ENCODE peak calls at places on chromosomes 4 and X, in four cellular contexts. L is activated CD8-positive, alpha-beta memory T cell treated with anti-CD3 and anti-CD28 coated beads for 1 hour; S is hypothalamus; U is NCI-H748 treated with DMSO at 0.1 percent for 48 hours. T is an unnamed sample.

GRCh38 chrX:57651169-57651919 is 28.7 kb downstream of the NLRP2B start:
- DNase-seq in L (no peak), S (no peak), U (no peak), T (no peak)

GRCh38 chrX:46796574-46797191 is 37.8 kb upstream of the SLC9A7 start:
- DNase-seq in L (peak), S (peak), U (peak), T (peak)

GRCh38 chrX:16559206-16559619 is 90.7 kb upstream of the S100G start:
- DNase-seq in L (no peak), S (no peak), U (no peak), T (peak)

GRCh38 chrX:3651272-3651671 is 62.2 kb downstream of the PRKX start:
- DNase-seq in L (no peak), S (no peak), U (no peak), T (peak)

GRCh38 chr4:109614466-109614865 is 54.4 kb downstream of the MCUB start:
- DNase-seq in L (no peak), S (no peak), U (no peak), T (no peak)

GRCh38 chrX:141183000-141183399 is 6.1 kb upstream of the LDOC1 start:
- DNase-seq in L (no peak), S (no peak), U (no peak), T (no peak)

GRCh38 chr4:23242962-23243361 is 550.2 kb downstream of the GBA3 start:
- DNase-seq in L (no peak), S (no peak), U (no peak), T (no peak)

GRCh38 chrX:68454476-68455150 is 21.3 kb upstream of the OPHN1 start:
- DNase-seq in L (no peak), S (no peak), U (no peak), T (no peak)

GRCh38 chr4:188439641-188440311 is 300.5 kb downstream of the TRIML1 start:
- DNase-seq in L (no peak), S (peak), U (peak), T (no peak)

GRCh38 chr4:167219090-167219489 is 15.2 kb downstream of the SPOCK3 start:
- DNase-seq in L (no peak), S (no peak), U (peak), T (no peak)

GRCh38 chr4:189771696-189772361 is 168.8 kb upstream of the FRG1 start:
- DNase-seq in L (no peak), S (no peak), U (no peak), T (no peak)

GRCh38 chrX:40318076-40318475 is 220.3 kb upstream of the BCOR start:
- DNase-seq in L (no peak), S (no peak), U (no peak), T (no peak)

GRCh38 chr4:133565379-133565778 is 416.3 kb downstream of the PCDH10 start:
- DNase-seq in L (no peak), S (no peak), U (peak), T (no peak)

GRCh38 chr4:7507381-7507780 is 72.7 kb upstream of the PSAPL1 start:
- DNase-seq in L (no peak), S (no peak), U (no peak), T (no peak)

GRCh38 chrX:71301195-71301924 is at the start of gene ITGB1BP2:
- DNase-seq in L (no peak), S (no peak), U (no peak), T (no peak)

GRCh38 chr4:153345011-153345981 is 808 bp downstream of the MND1 start:
- DNase-seq in L (no peak), S (peak), U (peak), T (peak)

GRCh38 chr4:162410854-162411253 is 247.1 kb upstream of the FSTL5 start:
- DNase-seq in L (no peak), S (no peak), U (no peak), T (no peak)

GRCh38 chr4:99986792-99987191 is 36.7 kb upstream of the H2AZ1 start:
- DNase-seq in L (no peak), S (no peak), U (no peak), T (no peak)

GRCh38 chr4:10013722-10014121 is 7.6 kb downstream of the SLC2A9 start:
- DNase-seq in L (no peak), S (no peak), U (no peak), T (peak)

GRCh38 chr4:78984593-78984992 is 45.4 kb upstream of the PAQR3 start:
- DNase-seq in L (no peak), S (no peak), U (no peak), T (no peak)

GRCh38 chrX:153075366-153075765 is 3.1 kb downstream of the PNMA6A start:
- DNase-seq in L (no peak), S (no peak), U (no peak), T (no peak)

GRCh38 chr4:87950516-87950915 is 25.0 kb upstream of the SPP1 start:
- DNase-seq in L (no peak), S (no peak), U (no peak), T (no peak)

GRCh38 chrX:154363706-154364439 is 10.6 kb downstream of the FLNA start:
- DNase-seq in L (no peak), S (no peak), U (no peak), T (no peak)

GRCh38 chr4:2248044-2248780 is 6.3 kb upstream of the HAUS3 start:
- DNase-seq in L (no peak), S (no peak), U (no peak), T (no peak)

GRCh38 chr4:34469518-34469917 is 1774.8 kb downstream of the ARAP2 start:
- DNase-seq in L (no peak), S (no peak), U (no peak), T (no peak)

GRCh38 chrX:121011254-121011653 is 25.7 kb upstream of the CT47A1 start:
- DNase-seq in L (no peak), S (no peak), U (no peak), T (no peak)

GRCh38 chr4:109125084-109125483 is 177.4 kb downstream of the COL25A1 start:
- DNase-seq in L (no peak), S (no peak), U (no peak), T (no peak)

GRCh38 chr4:89000392-89000791 is 56.6 kb downstream of the FAM13A start:
- DNase-seq in L (no peak), S (no peak), U (no peak), T (no peak)

GRCh38 chrX:148316446-148316845 is 184.0 kb upstream of the AFF2 start:
- DNase-seq in L (no peak), S (no peak), U (no peak), T (no peak)

GRCh38 chr4:88758264-88758663 is 60.6 kb upstream of the NAP1L5 start:
- DNase-seq in L (no peak), S (no peak), U (no peak), T (no peak)

GRCh38 chr4:25865586-25865985 is 2.8 kb upstream of the SEL1L3 start:
- DNase-seq in L (no peak), S (no peak), U (no peak), T (peak)

GRCh38 chrX:97167333-97167732 is 283.6 kb downstream of the RPA4 start:
- DNase-seq in L (no peak), S (no peak), U (no peak), T (peak)

GRCh38 chr4:113153529-113154101 is 104.2 kb downstream of the ANK2 start:
- DNase-seq in L (no peak), S (no peak), U (no peak), T (no peak)

GRCh38 chr4:70838400-70838971 is 1.2 kb downstream of the GRSF1 start:
- DNase-seq in L (no peak), S (no peak), U (no peak), T (no peak)

GRCh38 chr4:107838763-107839162 is 14.0 kb downstream of the SGMS2 start:
- DNase-seq in L (no peak), S (no peak), U (no peak), T (no peak)

GRCh38 chr4:81040175-81040659 is 9.7 kb downstream of the BMP3 start:
- DNase-seq in L (no peak), S (no peak), U (peak), T (peak)

GRCh38 chrX:133677123-133678063 is 262.1 kb upstream of the GPC4 start:
- DNase-seq in L (no peak), S (no peak), U (no peak), T (no peak)

GRCh38 chr4:185196437-185196836 is 7.4 kb downstream of the CFAP97 start:
- DNase-seq in L (no peak), S (no peak), U (no peak), T (no peak)

GRCh38 chrX:16946971-16947562 is 609 bp downstream of the REPS2 start:
- DNase-seq in L (no peak), S (peak), U (no peak), T (peak)